ENCODE peak calls at places on chromosomes 7 and 10, in five cellular contexts. One of them, this sample, is unnamed.

GRCh38 chr7:118368958-118369357 is 144.5 kb downstream of the ANKRD7 start:
- DNase-seq in GDM1: no peak
- DNase-seq in H54: no peak
- DNase-seq in activated naive CD4-positive, alpha-beta T cell treated with Interleukin-2 at 50 U/mL for 16 hours: no peak
- DNase-seq in endothelial cell: no peak
- DNase-seq in this sample: no peak

GRCh38 chr7:107439025-107439424 is 30.8 kb upstream of the GPR22 start:
- DNase-seq in endothelial cell: no peak
- DNase-seq in H54: no peak
- DNase-seq in activated naive CD4-positive, alpha-beta T cell treated with Interleukin-2 at 50 U/mL for 16 hours: no peak
- DNase-seq in GDM1: no peak
- DNase-seq in this sample: no peak

GRCh38 chr10:7408494-7409044 is 2.3 kb downstream of the SFMBT2 start:
- DNase-seq in endothelial cell: peak
- DNase-seq in GDM1: peak
- DNase-seq in activated naive CD4-positive, alpha-beta T cell treated with Interleukin-2 at 50 U/mL for 16 hours: peak
- DNase-seq in H54: no peak
- DNase-seq in this sample: peak

GRCh38 chr7:106679153-106679931 is 18.4 kb upstream of the CCDC71L start:
- DNase-seq in activated naive CD4-positive, alpha-beta T cell treated with Interleukin-2 at 50 U/mL for 16 hours: peak
- DNase-seq in endothelial cell: no peak
- DNase-seq in GDM1: no peak
- DNase-seq in H54: no peak
- DNase-seq in this sample: peak

GRCh38 chr10:29471483-29471859 is 163.3 kb downstream of the SVIL start:
- DNase-seq in GDM1: no peak
- DNase-seq in H54: peak
- DNase-seq in endothelial cell: no peak
- DNase-seq in activated naive CD4-positive, alpha-beta T cell treated with Interleukin-2 at 50 U/mL for 16 hours: no peak
- DNase-seq in this sample: no peak

GRCh38 chr7:50339990-50340500 is 35.5 kb downstream of the IKZF1 start:
- DNase-seq in GDM1: no peak
- DNase-seq in activated naive CD4-positive, alpha-beta T cell treated with Interleukin-2 at 50 U/mL for 16 hours: peak
- DNase-seq in endothelial cell: no peak
- DNase-seq in H54: no peak
- DNase-seq in this sample: no peak

GRCh38 chr10:16952010-16952550 is 134.9 kb upstream of the RSU1 start:
- DNase-seq in GDM1: no peak
- DNase-seq in activated naive CD4-positive, alpha-beta T cell treated with Interleukin-2 at 50 U/mL for 16 hours: no peak
- DNase-seq in H54: no peak
- DNase-seq in endothelial cell: no peak
- DNase-seq in this sample: no peak

GRCh38 chr10:119445311-119445934 is 97.1 kb downstream of the RGS10 start:
- DNase-seq in H54: peak
- DNase-seq in endothelial cell: peak
- DNase-seq in GDM1: peak
- DNase-seq in activated naive CD4-positive, alpha-beta T cell treated with Interleukin-2 at 50 U/mL for 16 hours: peak
- DNase-seq in this sample: peak

GRCh38 chr7:40763319-40764287 is 628.8 kb downstream of the SUGCT start:
- DNase-seq in endothelial cell: no peak
- DNase-seq in H54: no peak
- DNase-seq in activated naive CD4-positive, alpha-beta T cell treated with Interleukin-2 at 50 U/mL for 16 hours: no peak
- DNase-seq in GDM1: no peak
- DNase-seq in this sample: no peak

GRCh38 chr7:114944742-114945625 is 23.1 kb downstream of the MDFIC start:
- DNase-seq in H54: no peak
- DNase-seq in GDM1: no peak
- DNase-seq in endothelial cell: no peak
- DNase-seq in activated naive CD4-positive, alpha-beta T cell treated with Interleukin-2 at 50 U/mL for 16 hours: no peak
- DNase-seq in this sample: no peak

GRCh38 chr10:123147635-123148413 is at the start of gene HMX2:
- DNase-seq in H54: no peak
- DNase-seq in GDM1: no peak
- DNase-seq in activated naive CD4-positive, alpha-beta T cell treated with Interleukin-2 at 50 U/mL for 16 hours: peak
- DNase-seq in endothelial cell: peak
- DNase-seq in this sample: peak

GRCh38 chr10:76285012-76285411 is 853.6 kb downstream of the LRMDA start:
- DNase-seq in GDM1: no peak
- DNase-seq in H54: peak
- DNase-seq in endothelial cell: no peak
- DNase-seq in activated naive CD4-positive, alpha-beta T cell treated with Interleukin-2 at 50 U/mL for 16 hours: no peak
- DNase-seq in this sample: no peak

GRCh38 chr10:70510904-70511303 is 32.3 kb downstream of the PALD1 start:
- DNase-seq in endothelial cell: no peak
- DNase-seq in activated naive CD4-positive, alpha-beta T cell treated with Interleukin-2 at 50 U/mL for 16 hours: no peak
- DNase-seq in GDM1: no peak
- DNase-seq in H54: no peak
- DNase-seq in this sample: no peak

GRCh38 chr7:133489906-133490305 is 237.0 kb downstream of the EXOC4 start:
- DNase-seq in endothelial cell: no peak
- DNase-seq in H54: no peak
- DNase-seq in GDM1: no peak
- DNase-seq in activated naive CD4-positive, alpha-beta T cell treated with Interleukin-2 at 50 U/mL for 16 hours: no peak
- DNase-seq in this sample: no peak

GRCh38 chr7:101362334-101363195 is at the start of gene COL26A1:
- DNase-seq in endothelial cell: peak
- DNase-seq in H54: no peak
- DNase-seq in activated naive CD4-positive, alpha-beta T cell treated with Interleukin-2 at 50 U/mL for 16 hours: peak
- DNase-seq in GDM1: no peak
- DNase-seq in this sample: peak

GRCh38 chr10:119542990-119543813 is 683 bp upstream of the RGS10 start:
- DNase-seq in endothelial cell: peak
- DNase-seq in activated naive CD4-positive, alpha-beta T cell treated with Interleukin-2 at 50 U/mL for 16 hours: peak
- DNase-seq in H54: peak
- DNase-seq in GDM1: peak
- DNase-seq in this sample: peak

GRCh38 chr7:120412665-120413064 is 139.7 kb downstream of the KCND2 start:
- DNase-seq in GDM1: no peak
- DNase-seq in H54: no peak
- DNase-seq in endothelial cell: no peak
- DNase-seq in activated naive CD4-positive, alpha-beta T cell treated with Interleukin-2 at 50 U/mL for 16 hours: no peak
- DNase-seq in this sample: no peak

GRCh38 chr10:12617205-12618175 is 268.1 kb downstream of the CAMK1D start:
- DNase-seq in activated naive CD4-positive, alpha-beta T cell treated with Interleukin-2 at 50 U/mL for 16 hours: no peak
- DNase-seq in endothelial cell: no peak
- DNase-seq in H54: no peak
- DNase-seq in GDM1: no peak
- DNase-seq in this sample: no peak

GRCh38 chr10:13388478-13388877 is 40.4 kb upstream of the SEPHS1 start:
- DNase-seq in GDM1: no peak
- DNase-seq in H54: no peak
- DNase-seq in endothelial cell: no peak
- DNase-seq in activated naive CD4-positive, alpha-beta T cell treated with Interleukin-2 at 50 U/mL for 16 hours: no peak
- DNase-seq in this sample: no peak

GRCh38 chr7:115146148-115146547 is 224.3 kb downstream of the MDFIC start:
- DNase-seq in H54: no peak
- DNase-seq in activated naive CD4-positive, alpha-beta T cell treated with Interleukin-2 at 50 U/mL for 16 hours: no peak
- DNase-seq in GDM1: no peak
- DNase-seq in endothelial cell: no peak
- DNase-seq in this sample: no peak

GRCh38 chr10:3424102-3424803 is 251.7 kb upstream of the PITRM1 start:
- DNase-seq in endothelial cell: no peak
- DNase-seq in GDM1: no peak
- DNase-seq in H54: peak
- DNase-seq in activated naive CD4-positive, alpha-beta T cell treated with Interleukin-2 at 50 U/mL for 16 hours: no peak
- DNase-seq in this sample: no peak

GRCh38 chr10:116752563-116752962 is 10.2 kb upstream of the HSPA12A start:
- DNase-seq in H54: no peak
- DNase-seq in GDM1: no peak
- DNase-seq in endothelial cell: no peak
- DNase-seq in activated naive CD4-positive, alpha-beta T cell treated with Interleukin-2 at 50 U/mL for 16 hours: no peak
- DNase-seq in this sample: no peak

GRCh38 chr7:101725911-101726310 is 91.5 kb upstream of the CUX1 start:
- DNase-seq in H54: no peak
- DNase-seq in GDM1: no peak
- DNase-seq in activated naive CD4-positive, alpha-beta T cell treated with Interleukin-2 at 50 U/mL for 16 hours: no peak
- DNase-seq in endothelial cell: no peak
- DNase-seq in this sample: no peak

GRCh38 chr10:12061124-12061523 is 7.6 kb upstream of the DHTKD1 start:
- DNase-seq in endothelial cell: no peak
- DNase-seq in GDM1: no peak
- DNase-seq in activated naive CD4-positive, alpha-beta T cell treated with Interleukin-2 at 50 U/mL for 16 hours: no peak
- DNase-seq in H54: no peak
- DNase-seq in this sample: no peak

GRCh38 chr10:47026301-47027107 is 115.3 kb downstream of the PTPN20 start:
- DNase-seq in endothelial cell: peak
- DNase-seq in H54: no peak
- DNase-seq in GDM1: no peak
- DNase-seq in activated naive CD4-positive, alpha-beta T cell treated with Interleukin-2 at 50 U/mL for 16 hours: no peak
- DNase-seq in this sample: no peak

GRCh38 chr10:26987851-26988250 is 112.4 kb downstream of the ANKRD26 start:
- DNase-seq in GDM1: no peak
- DNase-seq in H54: no peak
- DNase-seq in endothelial cell: no peak
- DNase-seq in activated naive CD4-positive, alpha-beta T cell treated with Interleukin-2 at 50 U/mL for 16 hours: no peak
- DNase-seq in this sample: no peak

GRCh38 chr10:78259394-78259793 is 225.7 kb downstream of the RPS24 start:
- DNase-seq in activated naive CD4-positive, alpha-beta T cell treated with Interleukin-2 at 50 U/mL for 16 hours: no peak
- DNase-seq in GDM1: no peak
- DNase-seq in H54: no peak
- DNase-seq in endothelial cell: no peak
- DNase-seq in this sample: no peak

GRCh38 chr7:116547347-116547746 is 22.5 kb downstream of the CAV1 start:
- DNase-seq in GDM1: no peak
- DNase-seq in activated naive CD4-positive, alpha-beta T cell treated with Interleukin-2 at 50 U/mL for 16 hours: no peak
- DNase-seq in endothelial cell: no peak
- DNase-seq in H54: no peak
- DNase-seq in this sample: no peak

GRCh38 chr7:111018960-111019835 is 71.7 kb upstream of the LRRN3 start:
- DNase-seq in H54: no peak
- DNase-seq in endothelial cell: no peak
- DNase-seq in activated naive CD4-positive, alpha-beta T cell treated with Interleukin-2 at 50 U/mL for 16 hours: no peak
- DNase-seq in GDM1: no peak
- DNase-seq in this sample: no peak

GRCh38 chr7:132655071-132655761 is 78.9 kb upstream of the PLXNA4 start:
- DNase-seq in GDM1: peak
- DNase-seq in activated naive CD4-positive, alpha-beta T cell treated with Interleukin-2 at 50 U/mL for 16 hours: peak
- DNase-seq in endothelial cell: peak
- DNase-seq in H54: no peak
- DNase-seq in this sample: no peak

GRCh38 chr10:73886085-73886529 is 11.8 kb upstream of the CAMK2G start:
- DNase-seq in endothelial cell: peak
- DNase-seq in H54: peak
- DNase-seq in GDM1: peak
- DNase-seq in activated naive CD4-positive, alpha-beta T cell treated with Interleukin-2 at 50 U/mL for 16 hours: peak
- DNase-seq in this sample: peak

GRCh38 chr7:131753620-131754222 is 197.3 kb upstream of the PODXL start:
- DNase-seq in activated naive CD4-positive, alpha-beta T cell treated with Interleukin-2 at 50 U/mL for 16 hours: no peak
- DNase-seq in endothelial cell: peak
- DNase-seq in GDM1: no peak
- DNase-seq in H54: no peak
- DNase-seq in this sample: no peak

GRCh38 chr10:63042256-63042655 is 90.9 kb upstream of the NRBF2 start:
- DNase-seq in activated naive CD4-positive, alpha-beta T cell treated with Interleukin-2 at 50 U/mL for 16 hours: no peak
- DNase-seq in GDM1: no peak
- DNase-seq in H54: no peak
- DNase-seq in endothelial cell: no peak
- DNase-seq in this sample: no peak

GRCh38 chr7:159028456-159029401 is 115.9 kb downstream of the VIPR2 start:
- DNase-seq in H54: no peak
- DNase-seq in endothelial cell: no peak
- DNase-seq in GDM1: no peak
- DNase-seq in activated naive CD4-positive, alpha-beta T cell treated with Interleukin-2 at 50 U/mL for 16 hours: no peak
- DNase-seq in this sample: no peak

GRCh38 chr7:43479042-43479441 is 103.9 kb upstream of the STK17A start:
- DNase-seq in activated naive CD4-positive, alpha-beta T cell treated with Interleukin-2 at 50 U/mL for 16 hours: no peak
- DNase-seq in H54: no peak
- DNase-seq in endothelial cell: no peak
- DNase-seq in GDM1: no peak
- DNase-seq in this sample: no peak

GRCh38 chr10:3666525-3667302 is 118.3 kb downstream of the KLF6 start:
- DNase-seq in H54: no peak
- DNase-seq in activated naive CD4-positive, alpha-beta T cell treated with Interleukin-2 at 50 U/mL for 16 hours: peak
- DNase-seq in endothelial cell: no peak
- DNase-seq in GDM1: peak
- DNase-seq in this sample: no peak

GRCh38 chr10:77571490-77571889 is 66.1 kb downstream of the KCNMA1 start:
- DNase-seq in GDM1: no peak
- DNase-seq in H54: no peak
- DNase-seq in activated naive CD4-positive, alpha-beta T cell treated with Interleukin-2 at 50 U/mL for 16 hours: no peak
- DNase-seq in endothelial cell: no peak
- DNase-seq in this sample: no peak

This sample was measured in GM13976.